ENCODE peak calls at places on chromosomes 13 and 19, in five cellular contexts. S is fibroblast of villous mesenchyme, N is A549, X is astrocyte of the spinal cord, I is mucosa of descending colon. J is an unnamed sample.

GRCh38 chr19:53877361-53877766 is 4.6 kb upstream of the PRKCG start:
- DNase-seq in I (no peak), N (no peak), S (peak; percentile 64), X (no peak), J (peak; percentile 32)

GRCh38 chr19:4446801-4447200 is 10.8 kb downstream of the UBXN6 start:
- DNase-seq in I (no peak), N (no peak), S (no peak), X (no peak), J (no peak)

GRCh38 chr19:1131718-1132552 is 28.1 kb downstream of the GPX4 start:
- DNase-seq in I (peak; percentile 96), X (peak; percentile 90), N (no peak), S (peak; percentile 94), J (peak; percentile 89)

GRCh38 chr19:49119411-49120324 is at the start of gene PPFIA3:
- DNase-seq in S (peak; percentile 65), X (peak; percentile 55), I (peak; percentile 71), N (no peak), J (peak; percentile 53)

GRCh38 chr19:46678110-46678732 is 17.2 kb upstream of the DACT3 start:
- DNase-seq in N (peak; percentile 64), S (no peak), X (no peak), I (peak; percentile 61), J (no peak)

GRCh38 chr13:42660367-42660965 is 86.5 kb downstream of the TNFSF11 start:
- DNase-seq in I (no peak), X (peak; percentile 30), N (no peak), S (peak; percentile 28), J (peak; percentile 12)

GRCh38 chr19:13850910-13851753 is 25.8 kb upstream of the NANOS3 start:
- DNase-seq in S (peak; percentile 94), N (no peak), I (peak; percentile 90), X (peak; percentile 98), J (peak; percentile 95)

GRCh38 chr13:51959773-51960172 is 51.5 kb downstream of the ATP7B start:
- DNase-seq in I (peak; percentile 71), X (no peak), N (no peak), S (no peak), J (no peak)

GRCh38 chr13:66528903-66529576 is 701.1 kb downstream of the PCDH9 start:
- DNase-seq in I (no peak), S (no peak), N (no peak), X (no peak), J (no peak)

GRCh38 chr13:51328488-51328887 is 11.0 kb upstream of the SERPINE3 start:
- DNase-seq in I (no peak), N (no peak), S (no peak), X (no peak), J (no peak)

GRCh38 chr13:71629167-71629566 is 237.8 kb downstream of the DACH1 start:
- DNase-seq in S (no peak), X (no peak), I (no peak), N (no peak), J (no peak)

GRCh38 chr19:46890423-46891170 is 29.8 kb downstream of the ARHGAP35 start:
- DNase-seq in X (peak; percentile 76), I (no peak), N (peak; percentile 64), S (peak; percentile 92), J (peak; percentile 98)

GRCh38 chr19:44260695-44261446 is 1.2 kb downstream of the ZNF233 start:
- DNase-seq in X (no peak), I (no peak), N (no peak), S (no peak), J (no peak)

GRCh38 chr19:58056861-58057260 is 2.2 kb upstream of the ZNF135 start:
- DNase-seq in I (no peak), N (no peak), S (no peak), X (no peak), J (no peak)

GRCh38 chr13:65894049-65894448 is 1336.1 kb downstream of the PCDH9 start:
- DNase-seq in I (no peak), X (no peak), N (no peak), S (no peak), J (no peak)

GRCh38 chr13:89407357-89407756 is 1736.2 kb downstream of the SLITRK5 start:
- DNase-seq in X (peak; percentile 9), N (no peak), S (no peak), I (no peak), J (no peak)

GRCh38 chr19:6103217-6103644 is 7.1 kb downstream of the RFX2 start:
- DNase-seq in S (peak; percentile 41), X (peak; percentile 88), I (no peak), N (no peak), J (peak; percentile 99)

GRCh38 chr13:39875111-39875510 is 219.6 kb downstream of the COG6 start:
- DNase-seq in N (no peak), I (no peak), X (no peak), S (no peak), J (peak; percentile 66)

GRCh38 chr13:111209613-111210012 is 94.5 kb downstream of the ARHGEF7 start:
- DNase-seq in N (no peak), X (no peak), I (no peak), S (no peak), J (no peak)

GRCh38 chr13:27619711-27620376 is 485 bp downstream of the LNX2 start:
- DNase-seq in N (peak; percentile 8), I (peak; percentile 71), S (peak; percentile 27), X (peak; percentile 40), J (peak; percentile 25)

GRCh38 chr13:59477011-59477410 is 686.7 kb downstream of the DIAPH3 start:
- DNase-seq in N (peak; percentile 7), X (no peak), I (no peak), S (no peak), J (no peak)

GRCh38 chr19:16216744-16217670 is 19.3 kb downstream of the AP1M1 start:
- DNase-seq in S (no peak), X (no peak), I (no peak), N (no peak), J (no peak)

GRCh38 chr19:2575734-2576481 is 100.0 kb downstream of the GADD45B start:
- DNase-seq in N (no peak), S (peak; percentile 93), X (peak; percentile 89), I (peak; percentile 78), J (peak; percentile 94)

GRCh38 chr19:17323973-17324327 is 10.7 kb downstream of the ANO8 start:
- DNase-seq in N (no peak), X (no peak), S (no peak), I (peak; percentile 58), J (no peak)

GRCh38 chr13:20258208-20258962 is 26.3 kb upstream of the GJB6 start:
- DNase-seq in X (no peak), I (no peak), N (peak; percentile 10), S (peak; percentile 7), J (no peak)

GRCh38 chr19:5343848-5344247 is 3.2 kb upstream of the PTPRS start:
- DNase-seq in N (no peak), S (peak; percentile 49), X (peak; percentile 26), I (no peak), J (peak; percentile 81)

GRCh38 chr13:19586904-19587634 is 25.7 kb upstream of the TPTE2 start:
- DNase-seq in I (peak; percentile 76), N (no peak), X (peak; percentile 9), S (peak; percentile 63), J (peak; percentile 46)

GRCh38 chr13:70623260-70623659 is 515.0 kb upstream of the KLHL1 start:
- DNase-seq in I (no peak), S (peak; percentile 1), N (no peak), X (peak; percentile 14), J (peak; percentile 0)

GRCh38 chr19:44624840-44625354 is 11.5 kb downstream of the IGSF23 start:
- DNase-seq in I (no peak), X (no peak), N (no peak), S (no peak), J (no peak)

GRCh38 chr13:22081430-22081829 is 410.6 kb downstream of the FGF9 start:
- DNase-seq in S (no peak), I (no peak), X (no peak), N (no peak), J (no peak)

GRCh38 chr19:48780684-48781391 is 25.5 kb downstream of the FGF21 start:
- DNase-seq in S (peak; percentile 90), N (no peak), I (no peak), X (no peak), J (peak; percentile 9)

GRCh38 chr13:36217456-36217855 is 3.1 kb upstream of the SOHLH2 start:
- DNase-seq in N (no peak), S (no peak), X (no peak), I (no peak), J (no peak)

GRCh38 chr13:41541142-41541938 is 84.0 kb downstream of the RGCC start:
- DNase-seq in X (no peak), S (no peak), I (no peak), N (no peak), J (no peak)

GRCh38 chr19:45938733-45939319 is 24.2 kb upstream of the NANOS2 start:
- DNase-seq in N (no peak), X (no peak), I (peak; percentile 5), S (no peak), J (no peak)

GRCh38 chr13:38166121-38166520 is 183.5 kb upstream of the UFM1 start:
- DNase-seq in N (no peak), S (peak; percentile 9), I (no peak), X (peak; percentile 1), J (peak; percentile 20)

GRCh38 chr13:46184277-46184699 is 2.3 kb upstream of the LCP1 start:
- DNase-seq in I (peak; percentile 79), X (no peak), S (peak; percentile 23), N (peak; percentile 10), J (no peak)
- TF ChIP-seq CTCF in I (no peak), X (peak; percentile 57), S (peak; percentile 61), N (no peak), J (peak; percentile 41)

GRCh38 chr19:38228491-38229439 is 4.7 kb upstream of the DPF1 start:
- DNase-seq in X (no peak), S (no peak), N (no peak), I (no peak), J (no peak)

GRCh38 chr19:38227272-38228004 is 3.4 kb upstream of the DPF1 start:
- DNase-seq in X (no peak), N (no peak), I (no peak), S (no peak), J (no peak)

GRCh38 chr19:38224014-38224862 is at the start of gene DPF1:
- DNase-seq in X (peak; percentile 62), N (peak; percentile 100), S (peak; percentile 44), I (no peak), J (peak; percentile 48)

GRCh38 chr19:38229585-38230073 is 5.6 kb upstream of the DPF1 start:
- DNase-seq in I (no peak), N (peak; percentile 93), X (peak; percentile 86), S (peak; percentile 88), J (peak; percentile 85)

GRCh38 chr19:38228005-38228377 is 4.0 kb upstream of the DPF1 start:
- DNase-seq in S (no peak), X (no peak), N (no peak), I (no peak), J (no peak)
- H3K4me3 ChIP-seq in S (no peak overlapping the region), X (no peak overlapping the region), N (peak overlapping the region; percentile 52), I (no peak overlapping the region), J (no peak overlapping the region)

DNA sequence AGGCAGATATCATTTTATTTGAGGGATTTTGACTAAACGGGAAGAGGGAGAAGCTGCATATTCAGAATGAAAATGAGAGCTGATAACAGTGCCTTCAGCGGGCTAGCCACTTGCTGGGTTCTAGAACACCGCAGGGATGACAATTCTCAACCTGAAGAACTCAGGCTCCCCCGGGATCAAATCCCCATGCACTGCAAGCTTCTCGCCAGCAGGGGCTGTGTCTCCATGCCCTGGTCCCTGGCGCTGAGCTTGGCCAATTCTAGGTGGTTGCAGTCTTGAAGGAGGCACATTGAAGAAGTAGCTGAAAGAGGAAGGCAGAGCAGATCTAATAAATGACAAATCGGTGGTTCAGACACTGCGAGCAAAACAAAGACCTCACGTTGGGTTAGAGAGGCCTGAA is 128.7 kb downstream of the UQCRFS1 start:
- DNase-seq in I (no peak), N (peak; percentile 55), X (no peak), S (no peak), J (peak; percentile 21)
- TF ChIP-seq CTCF in I (no peak), N (peak; percentile 24), X (no peak), S (no peak), J (peak; percentile 50)

GRCh38 chr19:18428837-18429674 is 8.9 kb downstream of the ISYNA1 start:
- DNase-seq in I (peak; percentile 91), N (peak; percentile 80), X (peak; percentile 95), S (peak; percentile 84), J (peak; percentile 78)
- H3K4me3 ChIP-seq in I (no peak overlapping the region), N (peak overlapping the region; percentile 34), X (peak overlapping the region; percentile 18), S (peak overlapping the region; percentile 47), J (peak overlapping the region; percentile 29)